ENCODE peak calls at places on chromosomes 7 and 10, in eight cellular contexts. A is colonic mucosa, X is WERI-Rb-1, Z is GM06990, D is hepatocyte, T is GM23248, H is PC-9, S is heart right ventricle. U is an unnamed sample.

GRCh38 chr7:12727455-12728191 is 40.2 kb downstream of the ARL4A start:
- DNase-seq in A (no peak), X (no peak), Z (no peak), D (no peak), T (peak; percentile 9), H (no peak), S (no peak), U (no peak)

GRCh38 chr10:90007226-90007625 is 305.8 kb downstream of the KIF20B start:
- DNase-seq in A (no peak), X (no peak), Z (no peak), D (no peak), T (peak; percentile 0), H (no peak), S (no peak), U (no peak)

GRCh38 chr7:105219771-105220160 is 169.0 kb downstream of the SRPK2 start:
- DNase-seq in A (no peak), X (no peak), Z (no peak), D (no peak), T (peak; percentile 76), H (peak; percentile 26), S (no peak), U (no peak)

GRCh38 chr10:127100983-127101615 is 95.3 kb downstream of the INSYN2A start:
- DNase-seq in A (no peak), X (no peak), Z (no peak), D (no peak), T (no peak), H (no peak), S (no peak), U (no peak)

GRCh38 chr10:132987671-132988571 is 45.6 kb upstream of the CFAP46 start:
- DNase-seq in A (no peak), X (no peak), Z (no peak), D (peak; percentile 64), T (peak; percentile 96), H (no peak), S (no peak), U (no peak)

GRCh38 chr10:83343676-83344075 is 795.6 kb upstream of the GHITM start:
- DNase-seq in A (no peak), X (no peak), Z (no peak), D (no peak), T (no peak), H (no peak), S (no peak), U (no peak)

GRCh38 chr7:108659867-108660266 is 90.2 kb downstream of the DNAJB9 start:
- DNase-seq in A (no peak), X (no peak), Z (no peak), D (no peak), T (no peak), H (no peak), S (no peak), U (no peak)

GRCh38 chr10:4538016-4538415 is 288.0 kb upstream of the AKR1E2 start:
- DNase-seq in A (no peak), X (no peak), Z (no peak), D (no peak), T (peak; percentile 51), H (no peak), S (no peak), U (no peak)

GRCh38 chr10:30594077-30594476 is 35.5 kb downstream of the LYZL2 start:
- DNase-seq in A (no peak), X (no peak), Z (no peak), D (no peak), T (no peak), H (no peak), S (no peak), U (no peak)

GRCh38 chr10:132588301-132589013 is 50.9 kb downstream of the INPP5A start:
- DNase-seq in A (peak; percentile 26), X (no peak), Z (peak; percentile 57), D (no peak), T (peak; percentile 16), H (no peak), S (peak; percentile 61), U (peak; percentile 30)

GRCh38 chr10:102452672-102453340 is 1.5 kb upstream of the C10orf95 start:
- DNase-seq in A (no peak), X (peak; percentile 34), Z (no peak), D (peak; percentile 48), T (peak; percentile 88), H (peak; percentile 8), S (no peak), U (no peak)

GRCh38 chr7:76231071-76231470 is 29.4 kb downstream of the SRRM3 start:
- DNase-seq in A (no peak), X (peak; percentile 56), Z (no peak), D (no peak), T (no peak), H (no peak), S (no peak), U (peak; percentile 16)

GRCh38 chr10:127293640-127294039 is 97.2 kb upstream of the INSYN2A start:
- DNase-seq in A (no peak), X (no peak), Z (no peak), D (no peak), T (no peak), H (no peak), S (no peak), U (no peak)

GRCh38 chr7:37920305-37920618 is 178 bp upstream of the EPDR1 start:
- DNase-seq in A (no peak), X (no peak), Z (no peak), D (no peak), T (no peak), H (no peak), S (no peak), U (no peak)

GRCh38 chr10:27474741-27475140 is 29.4 kb upstream of the RAB18 start:
- DNase-seq in A (no peak), X (no peak), Z (no peak), D (no peak), T (peak; percentile 39), H (no peak), S (no peak), U (no peak)

GRCh38 chr10:61635946-61636345 is 26.8 kb upstream of the CABCOCO1 start:
- DNase-seq in A (no peak), X (no peak), Z (no peak), D (no peak), T (peak; percentile 57), H (no peak), S (no peak), U (no peak)

GRCh38 chr7:151782598-151783448 is 94.1 kb downstream of the PRKAG2 start:
- DNase-seq in A (peak; percentile 62), X (peak; percentile 87), Z (peak; percentile 78), D (peak; percentile 87), T (peak; percentile 77), H (peak; percentile 81), S (peak; percentile 74), U (peak; percentile 98)

GRCh38 chr10:4431114-4431862 is 394.7 kb upstream of the AKR1E2 start:
- DNase-seq in A (no peak), X (peak; percentile 9), Z (no peak), D (no peak), T (no peak), H (no peak), S (no peak), U (no peak)

GRCh38 chr7:2519119-2519930 is at the start of gene LFNG:
- DNase-seq in A (peak; percentile 91), X (peak; percentile 87), Z (peak; percentile 88), D (peak; percentile 96), T (peak; percentile 94), H (peak; percentile 88), S (peak; percentile 89), U (peak; percentile 100)

GRCh38 chr7:19401461-19401860 is 256.2 kb upstream of the FERD3L start:
- DNase-seq in A (no peak), X (no peak), Z (no peak), D (no peak), T (no peak), H (no peak), S (no peak), U (no peak)

GRCh38 chr7:105800442-105800841 is 76.0 kb downstream of the ATXN7L1 start:
- DNase-seq in A (no peak), X (no peak), Z (no peak), D (no peak), T (peak; percentile 57), H (no peak), S (no peak), U (no peak)

DNA sequence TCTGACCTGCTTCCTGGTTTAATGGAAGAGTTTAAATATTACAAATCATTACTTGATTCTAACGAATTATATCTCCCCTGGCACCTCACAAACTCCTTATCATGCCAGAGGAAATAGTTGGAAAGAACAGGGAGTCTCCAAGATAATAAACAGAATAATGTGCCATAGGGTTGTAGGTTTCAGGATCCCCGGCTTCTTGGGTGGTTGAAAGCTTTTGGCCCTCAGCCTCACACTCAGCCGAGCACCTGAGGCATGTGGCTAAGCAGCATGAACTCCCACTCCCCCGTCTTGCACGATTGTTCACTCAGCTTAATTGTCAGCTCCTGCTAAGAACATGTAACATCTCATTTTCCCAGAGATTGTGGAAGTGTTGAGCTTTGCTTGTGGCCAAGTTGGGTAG is 80.0 kb downstream of the FZD1 start:
- DNase-seq in A (no peak), X (no peak), Z (no peak), D (no peak), T (no peak), H (no peak), S (no peak), U (no peak)
- H3K4me3 ChIP-seq in A (no peak overlapping the region), X (no peak overlapping the region), Z (no peak overlapping the region), D (no peak overlapping the region), T (no peak overlapping the region), H (no peak overlapping the region), S (no peak overlapping the region), U (no peak overlapping the region)

DNA sequence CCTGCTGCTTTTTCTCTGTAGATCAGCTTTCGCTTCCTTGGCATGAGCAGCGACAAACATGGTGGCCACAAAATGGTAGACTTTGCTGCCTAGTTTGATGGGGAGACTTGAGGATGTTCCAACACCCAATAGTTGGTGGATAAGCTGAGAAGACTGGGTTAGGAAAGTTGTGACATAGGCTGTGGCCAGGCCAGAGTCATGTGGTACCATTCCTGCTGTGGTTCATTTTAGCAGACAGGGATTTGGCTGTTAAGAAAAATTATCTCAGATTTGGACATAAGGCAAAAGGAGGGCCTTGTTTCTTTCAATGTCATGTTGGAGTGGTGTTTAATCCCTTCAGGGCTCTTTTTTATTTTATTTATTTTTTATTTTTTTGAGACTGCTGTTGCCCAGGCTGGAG is 26.6 kb upstream of the FAM180A start:
- DNase-seq in A (peak; percentile 24), X (no peak), Z (no peak), D (no peak), T (no peak), H (no peak), S (no peak), U (no peak)
- H3K36me3 ChIP-seq in A (no peaks in the 10 kb centered on the region), X (no peaks in the 10 kb centered on the region), Z (no peaks in the 10 kb centered on the region), D (no peaks in the 10 kb centered on the region), T (no peaks in the 10 kb centered on the region), H (no peaks in the 10 kb centered on the region), S (no peaks in the 10 kb centered on the region), U (no peaks in the 10 kb centered on the region)

DNA sequence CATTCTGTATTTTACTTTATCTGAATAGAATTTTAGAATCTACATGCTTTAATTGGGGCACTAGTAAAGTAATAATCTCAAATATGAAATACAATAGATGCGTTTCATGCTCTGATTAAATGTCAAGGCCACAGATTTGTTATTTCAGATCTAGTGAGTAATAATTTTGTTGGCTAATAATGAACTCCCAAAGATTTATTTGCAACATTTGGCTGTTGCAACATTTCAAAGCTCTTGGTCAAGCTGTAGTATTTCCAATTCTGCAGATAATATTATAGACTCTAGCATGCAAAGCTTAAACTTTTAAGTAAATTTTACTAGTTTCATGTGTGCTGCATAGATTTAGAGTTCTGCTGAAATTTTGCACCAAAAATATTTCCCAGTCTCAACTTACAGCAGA is 16.6 kb downstream of the LRRN3 start:
- DNase-seq in A (no peak), X (no peak), Z (no peak), D (no peak), T (peak; percentile 38), H (no peak), S (no peak), U (no peak)
- H3K4me3 ChIP-seq in A (no peak overlapping the region), X (no peak overlapping the region), Z (no peak overlapping the region), D (no peak overlapping the region), T (no peak overlapping the region), H (no peak overlapping the region), S (no peak overlapping the region), U (no peak overlapping the region)

GRCh38 chr10:22570234-22570633 is 144.1 kb downstream of the PIP4K2A start:
- DNase-seq in A (no peak), X (no peak), Z (no peak), D (no peak), T (no peak), H (no peak), S (no peak), U (no peak)
- H3K36me3 ChIP-seq in A (no peaks in the 10 kb centered on the region), X (no peaks in the 10 kb centered on the region), Z (peaks cover 24% of the 10 kb centered on the region), D (no peaks in the 10 kb centered on the region), T (peaks cover 6% of the 10 kb centered on the region), H (no peaks in the 10 kb centered on the region), S (no peaks in the 10 kb centered on the region), U (peaks cover 1% of the 10 kb centered on the region)

U was measured in H7.